ENCODE peak calls at places on chromosomes 5 and 9, in eight cellular contexts. R, F, O, D, W, M, I and T are unnamed samples.

GRCh38 chr5:36029914-36030313 is 36.8 kb downstream of the UGT3A2 start:
- DNase-seq in M (no peak), D (no peak), R (no peak), I (no peak), W (no peak), F (no peak), O (no peak), T (peak)

GRCh38 chr5:172150514-172151425 is 37.3 kb downstream of the STK10 start:
- DNase-seq in W (no peak), F (no peak), O (no peak), D (no peak), I (peak), R (no peak), M (no peak), T (peak)

GRCh38 chr5:92513067-92513466 is 1068.0 kb downstream of the NR2F1-AS1 start:
- DNase-seq in R (no peak), D (no peak), I (no peak), W (no peak), O (no peak), M (peak), F (no peak), T (no peak)

GRCh38 chr5:79133121-79133656 is 21.6 kb downstream of the BHMT start:
- DNase-seq in O (peak), M (peak), F (no peak), I (no peak), R (no peak), D (no peak), W (peak), T (peak)

GRCh38 chr5:29161897-29162296 is 2031.6 kb upstream of the CDH6 start:
- DNase-seq in R (no peak), I (no peak), F (no peak), D (no peak), O (peak), W (no peak), M (no peak), T (no peak)

GRCh38 chr5:132102101-132102701 is 28.6 kb downstream of the CSF2 start:
- DNase-seq in F (no peak), M (no peak), D (no peak), R (no peak), I (no peak), O (peak), W (no peak), T (no peak)

GRCh38 chr5:160497897-160498296 is 76.2 kb downstream of the PTTG1 start:
- DNase-seq in D (no peak), R (no peak), M (no peak), W (no peak), O (no peak), F (no peak), I (no peak), T (no peak)

GRCh38 chr9:97943308-97943855 is 5.4 kb upstream of the HEMGN start:
- DNase-seq in R (no peak), M (no peak), D (no peak), I (no peak), W (no peak), F (no peak), O (no peak), T (no peak)

GRCh38 chr5:148268556-148268955 is at the start of gene SPINK13:
- DNase-seq in R (no peak), M (peak), I (no peak), O (peak), D (no peak), F (no peak), W (peak), T (peak)

GRCh38 chr5:34656001-34656699 is at the start of gene RAI14:
- DNase-seq in O (peak), M (peak), I (peak), W (peak), D (peak), F (peak), R (peak), T (peak)

GRCh38 chr9:94139672-94140417 is 55.6 kb downstream of the PTPDC1 start:
- DNase-seq in W (peak), D (no peak), F (no peak), M (peak), O (peak), I (no peak), R (no peak), T (peak)

GRCh38 chr9:127634698-127635097 is 22.6 kb downstream of the STXBP1 start:
- DNase-seq in D (no peak), M (no peak), R (no peak), W (no peak), F (no peak), I (no peak), O (peak), T (no peak)

GRCh38 chr9:134648701-134649525 is 7.3 kb downstream of the COL5A1 start:
- DNase-seq in O (no peak), I (no peak), F (peak), M (peak), D (no peak), R (no peak), W (no peak), T (peak)

GRCh38 chr5:108515706-108516105 is 133.8 kb upstream of the FBXL17 start:
- DNase-seq in W (no peak), O (no peak), I (no peak), D (no peak), F (no peak), M (peak), R (no peak), T (peak)

GRCh38 chr9:91515074-91515687 is 91.5 kb upstream of the NFIL3 start:
- DNase-seq in F (no peak), I (peak), W (peak), O (peak), R (no peak), D (no peak), M (peak), T (peak)

GRCh38 chr5:24188196-24188595 is 456.6 kb downstream of the CDH10 start:
- DNase-seq in D (no peak), I (no peak), R (no peak), W (no peak), M (peak), F (no peak), O (no peak), T (no peak)

GRCh38 chr9:116027511-116027910 is 126.1 kb upstream of the PAPPA start:
- DNase-seq in R (no peak), D (no peak), M (peak), W (no peak), F (no peak), O (peak), I (no peak), T (peak)